ENCODE peak calls at places on chromosomes 4 and X, in seven cellular contexts. C, H, B, A, Q, Z and E are unnamed samples.

GRCh38 chr4:4914965-4915845 is 55.7 kb downstream of the MSX1 start:
- DNase-seq in H (no peak), Z (no peak), B (no peak), A (no peak), C (no peak), Q (no peak), E (no peak)

GRCh38 chr4:127179451-127180087 is 453.2 kb upstream of the INTU start:
- DNase-seq in Z (no peak), C (no peak), H (no peak), B (no peak), A (no peak), Q (no peak), E (no peak)

GRCh38 chrX:39975094-39975865 is 122.5 kb downstream of the BCOR start:
- DNase-seq in Z (no peak), H (no peak), Q (peak), B (no peak), C (no peak), A (no peak), E (no peak)

GRCh38 chr4:7806080-7806630 is 133.5 kb downstream of the AFAP1 start:
- DNase-seq in Q (no peak), A (peak), Z (no peak), C (peak), H (no peak), B (peak), E (no peak)

GRCh38 chr4:151629097-151629783 is 131.6 kb downstream of the GATB start:
- DNase-seq in Z (no peak), B (no peak), A (no peak), Q (no peak), H (no peak), C (no peak), E (no peak)

GRCh38 chrX:4831574-4831973 is 1118.1 kb upstream of the PRKX start:
- DNase-seq in Z (no peak), Q (no peak), B (no peak), H (no peak), A (no peak), C (no peak), E (no peak)

GRCh38 chr4:159764343-159764952 is 661.6 kb downstream of the RAPGEF2 start:
- DNase-seq in H (no peak), A (no peak), B (peak), Z (peak), Q (peak), C (no peak), E (peak)

GRCh38 chr4:30720021-30720655 is at the start of gene PCDH7:
- DNase-seq in H (no peak), B (peak), A (peak), Q (peak), C (peak), Z (no peak), E (no peak)

GRCh38 chrX:114580336-114580735 is 3.5 kb upstream of the HTR2C start:
- DNase-seq in H (no peak), Q (peak), C (no peak), Z (no peak), A (no peak), B (no peak), E (no peak)

GRCh38 chrX:7190157-7190556 is 42.2 kb upstream of the PUDP start:
- DNase-seq in H (no peak), Z (no peak), A (no peak), B (no peak), C (no peak), Q (peak), E (no peak)

GRCh38 chr4:2298548-2298991 is 36.7 kb upstream of the MXD4 start:
- DNase-seq in Q (no peak), H (no peak), B (no peak), A (no peak), C (no peak), Z (no peak), E (no peak)

GRCh38 chr4:128220286-128221235 is 67.1 kb downstream of the PGRMC2 start:
- DNase-seq in Q (peak), C (no peak), A (no peak), B (peak), Z (peak), H (no peak), E (peak)

GRCh38 chrX:148522006-148522405 is 21.6 kb downstream of the AFF2 start:
- DNase-seq in C (no peak), Q (no peak), A (no peak), B (no peak), Z (no peak), H (no peak), E (no peak)

GRCh38 chr4:87498446-87498900 is 30.7 kb downstream of the SPARCL1 start:
- DNase-seq in A (no peak), Q (no peak), Z (peak), H (no peak), B (no peak), C (no peak), E (no peak)

GRCh38 chrX:73827406-73827805 is 264.4 kb downstream of the CHIC1 start:
- DNase-seq in B (no peak), Q (no peak), Z (no peak), A (no peak), C (no peak), H (no peak), E (no peak)

GRCh38 chr4:130077275-130077674 is 981.3 kb downstream of the C4orf33 start:
- DNase-seq in A (no peak), B (no peak), C (no peak), H (no peak), Z (no peak), Q (no peak), E (no peak)

GRCh38 chr4:147617841-147618421 is 734 bp downstream of the TMEM184C start:
- DNase-seq in Q (no peak), H (no peak), B (peak), C (no peak), A (no peak), Z (peak), E (no peak)

GRCh38 chrX:71283409-71284143 is at the start of gene NONO:
- DNase-seq in Z (peak), C (peak), H (peak), A (peak), B (peak), Q (peak), E (peak)

GRCh38 chr4:21806991-21807390 is 141.6 kb downstream of the KCNIP4 start:
- DNase-seq in Q (no peak), H (no peak), A (no peak), Z (no peak), C (no peak), B (no peak), E (no peak)

GRCh38 chr4:71635094-71635493 is 148.8 kb downstream of the GC start:
- DNase-seq in B (no peak), C (no peak), Z (no peak), H (no peak), Q (no peak), A (no peak), E (no peak)

GRCh38 chr4:182968917-182969650 is 51.9 kb upstream of the DCTD start:
- DNase-seq in H (no peak), A (no peak), Q (no peak), B (no peak), C (no peak), Z (peak), E (no peak)

GRCh38 chr4:2862528-2862927 is 18.9 kb downstream of the ADD1 start:
- DNase-seq in B (no peak), H (no peak), Q (peak), C (no peak), Z (no peak), A (no peak), E (no peak)

GRCh38 chrX:132171478-132171877 is 43.7 kb upstream of the FRMD7 start:
- DNase-seq in Z (peak), Q (no peak), C (no peak), A (no peak), B (no peak), H (no peak), E (no peak)

GRCh38 chr4:68326146-68326545 is 23.7 kb downstream of the YTHDC1 start:
- DNase-seq in C (no peak), A (no peak), H (no peak), Z (no peak), Q (no peak), B (no peak), E (no peak)

GRCh38 chr4:138919094-138919936 is 96.3 kb upstream of the NOCT start:
- DNase-seq in B (peak), Q (peak), C (peak), Z (peak), A (peak), H (peak), E (peak)

DNA sequence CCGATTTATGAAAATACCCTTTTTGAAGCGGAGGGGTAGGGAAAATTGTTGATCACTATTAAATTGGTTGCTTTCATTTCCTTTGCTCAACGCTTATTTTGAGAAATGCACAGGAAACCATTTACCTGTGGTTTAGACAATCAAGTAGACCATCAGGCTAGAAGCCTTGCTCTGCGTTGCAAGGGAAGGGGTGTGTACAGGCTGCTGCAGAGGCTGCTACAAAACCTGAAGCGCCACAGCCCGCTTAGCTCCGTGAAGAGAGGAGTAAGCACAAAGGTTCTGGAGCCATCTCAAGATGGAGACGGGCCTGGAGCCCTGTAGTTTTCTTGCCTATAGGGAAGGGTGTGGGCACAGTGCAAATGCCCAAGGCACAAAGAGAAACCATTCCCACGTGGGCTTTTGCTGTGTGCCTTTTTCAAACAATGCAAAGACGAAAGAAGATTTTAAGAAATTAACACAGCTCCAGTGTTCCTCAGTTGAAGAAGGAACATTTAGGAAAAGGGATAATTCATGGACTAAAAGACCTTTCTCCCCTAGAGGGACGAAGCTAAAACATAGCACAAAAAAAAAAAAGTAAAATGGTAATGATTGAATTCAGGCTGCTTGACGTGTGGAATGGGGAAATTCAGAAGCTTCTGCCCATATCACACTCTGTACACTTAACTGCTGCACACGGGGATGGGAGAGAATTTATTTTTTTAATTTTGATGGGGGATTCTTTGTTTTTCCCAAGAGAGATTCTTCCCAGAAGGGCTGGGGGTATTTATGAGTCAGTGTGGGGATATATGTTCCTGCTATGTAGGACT is 3.5 kb downstream of the TMSB4X start:
- DNase-seq in A (no peak), H (peak), Q (peak), B (no peak), Z (peak), C (no peak), E (peak)
- H3K4me3 ChIP-seq in A (no peak), H (peak), Q (no peak), B (peak), Z (peak), C (peak), E (peak)

DNA sequence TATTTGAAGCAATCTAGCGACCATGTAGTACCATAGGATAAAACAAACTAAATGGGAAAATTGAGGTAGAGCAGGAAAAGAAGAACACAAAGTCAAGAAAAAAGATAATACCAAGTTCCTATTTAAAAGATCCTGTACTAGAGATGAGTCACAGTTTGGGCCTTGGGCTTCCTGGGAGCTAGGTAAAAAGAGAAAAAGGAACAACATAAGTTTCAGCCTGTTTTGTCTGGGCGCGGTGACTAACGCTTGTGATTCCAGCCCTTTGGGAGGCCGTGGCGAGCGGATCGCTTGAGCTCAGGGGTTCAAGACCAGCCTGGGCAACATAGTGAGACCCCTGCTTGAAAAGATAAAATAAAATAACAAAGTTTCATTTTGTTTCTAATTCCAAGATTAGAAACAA is 14.0 kb upstream of the TMEM156 start:
- DNase-seq in Z (peak), H (no peak), B (no peak), C (no peak), A (no peak), Q (peak), E (no peak)
- H3K4me3 ChIP-seq in Z (peak), H (no peak), B (peak), C (peak), A (no peak), Q (no peak), E (no peak)

DNA sequence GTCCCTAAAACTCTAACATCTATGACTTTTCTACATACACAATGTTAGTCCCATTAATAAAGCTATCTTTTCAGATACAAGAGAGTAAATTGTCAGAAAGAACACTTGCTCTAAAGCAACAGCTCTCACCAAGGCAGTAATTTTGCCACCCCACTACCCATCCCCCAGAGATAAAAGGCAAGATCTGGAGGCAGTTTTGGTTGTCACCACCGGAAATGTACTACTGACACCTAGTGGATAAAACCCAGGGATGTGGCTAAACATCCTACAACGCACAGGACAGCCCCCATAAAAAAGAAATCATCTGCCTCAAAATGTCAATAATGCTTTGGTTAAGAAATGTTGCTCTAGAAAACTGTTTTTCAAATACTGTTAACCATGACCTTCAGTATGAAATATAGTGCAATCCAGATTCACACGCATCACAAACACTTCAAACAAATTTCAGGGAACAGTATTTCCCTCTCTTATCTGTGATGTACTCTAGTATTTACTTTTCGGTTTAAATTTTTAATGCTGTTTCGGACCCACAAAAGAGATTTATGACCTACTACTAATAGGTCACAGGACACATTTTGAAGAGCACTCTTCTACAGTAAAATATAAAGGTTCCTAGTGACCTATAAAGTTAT is 5.1 kb downstream of the FBXL5 start:
- DNase-seq in B (peak), H (peak), Q (peak), Z (peak), C (peak), A (peak), E (peak)
- H3K4me3 ChIP-seq in B (no peak), H (no peak), Q (no peak), Z (no peak), C (no peak), A (no peak), E (no peak)

GRCh38 chr4:184408021-184408710 is 66.2 kb downstream of the IRF2 start:
- DNase-seq in Q (no peak), C (no peak), H (no peak), B (no peak), Z (no peak), A (no peak), E (no peak)

GRCh38 chr4:184409502-184409901 is 64.8 kb downstream of the IRF2 start:
- DNase-seq in H (no peak), C (no peak), Q (no peak), B (no peak), A (no peak), Z (no peak), E (no peak)

GRCh38 chr4:184409911-184410692 is 64.2 kb downstream of the IRF2 start:
- DNase-seq in H (peak), Q (no peak), A (no peak), Z (peak), C (no peak), B (no peak), E (peak)

GRCh38 chr4:184408711-184409081 is 65.7 kb downstream of the IRF2 start:
- DNase-seq in H (no peak), B (no peak), C (no peak), A (no peak), Q (no peak), Z (no peak), E (no peak)

GRCh38 chr4:184410748-184411147 is 63.6 kb downstream of the IRF2 start:
- DNase-seq in B (no peak), H (no peak), C (no peak), Q (no peak), A (no peak), Z (no peak), E (no peak)
- H3K4me3 ChIP-seq in B (no peak), H (no peak), C (no peak), Q (no peak), A (no peak), Z (no peak), E (no peak)

GRCh38 chrX:9148626-9149385 is 114.9 kb upstream of the FAM9B start:
- DNase-seq in A (no peak), C (no peak), Q (peak), Z (no peak), B (no peak), H (no peak), E (no peak)

GRCh38 chrX:9147631-9148189 is 113.8 kb upstream of the FAM9B start:
- DNase-seq in C (no peak), Z (no peak), B (no peak), Q (peak), A (no peak), H (no peak), E (no peak)

GRCh38 chrX:9151772-9152307 is 117.9 kb upstream of the FAM9B start:
- DNase-seq in Q (no peak), H (no peak), A (no peak), B (no peak), C (no peak), Z (no peak), E (no peak)

GRCh38 chrX:9149831-9150230 is 115.9 kb upstream of the FAM9B start:
- DNase-seq in Z (no peak), B (no peak), Q (no peak), H (no peak), A (no peak), C (no peak), E (no peak)

DNA sequence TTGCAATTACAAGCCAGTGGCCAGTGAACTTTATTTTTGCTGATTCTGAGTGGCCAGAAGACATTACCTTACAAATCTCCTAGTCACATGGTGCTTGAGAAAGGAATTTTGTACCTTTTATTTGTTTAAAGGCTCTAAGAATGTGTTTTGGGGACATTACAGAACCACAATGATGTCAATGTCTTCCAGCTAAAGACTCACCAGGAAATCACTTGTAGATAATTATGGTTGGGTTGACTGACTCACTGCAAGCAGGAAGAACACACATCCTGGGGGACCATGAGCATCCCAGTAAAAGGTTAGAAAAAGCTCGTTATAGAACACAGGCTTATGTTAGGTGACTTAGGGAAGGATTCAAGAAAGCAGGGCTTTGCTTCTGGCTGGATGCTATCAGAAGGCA is 119.4 kb upstream of the FAM9B start:
- DNase-seq in C (no peak), A (no peak), B (no peak), Z (no peak), H (no peak), Q (no peak), E (no peak)
- H3K4me3 ChIP-seq in C (no peak), A (no peak), B (no peak), Z (no peak), H (no peak), Q (no peak), E (no peak)

GRCh38 chrX:53316860-53317237 is 35.5 kb upstream of the IQSEC2 start:
- DNase-seq in Z (no peak), A (no peak), C (no peak), Q (no peak), H (no peak), B (no peak), E (no peak)
- H3K4me3 ChIP-seq in Z (no peak), A (no peak), C (peak), Q (no peak), H (no peak), B (no peak), E (no peak)

GRCh38 chr4:8860892-8861575 is 10.6 kb downstream of the HMX1 start:
- DNase-seq in Q (peak), H (no peak), B (no peak), A (no peak), Z (no peak), C (no peak), E (no peak)
- H3K4me3 ChIP-seq in Q (peak), H (no peak), B (peak), A (peak), Z (no peak), C (no peak), E (no peak)